ENCODE peak calls at places on chromosomes 11 and 22, in six cellular contexts. M is HTR-8/SVneo; A is GM06990; E is stimulated activated CD4-positive, alpha-beta T cell treated with anti-CD3 and anti-CD28 coated beads, Interleukin-1b, Interleukin-23, amount 100 ng/mL, for 1 hour; V is pulmonary artery endothelial cell; Y is AG09309. L is an unnamed sample.

GRCh38 chr22:32605576-32605975 is 131.0 kb downstream of the FBXO7 start:
- DNase-seq in M (no peak), A (no peak), E (no peak), V (no peak), Y (no peak), L (no peak)

GRCh38 chr11:70040452-70040851 is 37.7 kb upstream of the ANO1 start:
- DNase-seq in M (no peak), A (no peak), E (no peak), V (no peak), Y (no peak), L (no peak)

GRCh38 chr11:9774591-9775392 is 110.9 kb downstream of the SWAP70 start:
- DNase-seq in M (no peak), A (no peak), E (no peak), V (no peak), Y (peak; percentile 91), L (no peak)

GRCh38 chr11:36195496-36196346 is 93.5 kb downstream of the COMMD9 start:
- DNase-seq in M (no peak), A (no peak), E (no peak), V (no peak), Y (no peak), L (peak; percentile 55)

GRCh38 chr22:18070556-18071306 is 7.1 kb upstream of the PEX26 start:
- DNase-seq in M (no peak), A (no peak), E (no peak), V (no peak), Y (no peak), L (no peak)

GRCh38 chr11:102546427-102546826 is 15.9 kb upstream of the MMP7 start:
- DNase-seq in M (no peak), A (peak; percentile 55), E (no peak), V (no peak), Y (no peak), L (no peak)

GRCh38 chr11:7874061-7874460 is 57.0 kb downstream of the OR10A6 start:
- DNase-seq in M (no peak), A (no peak), E (no peak), V (no peak), Y (no peak), L (no peak)

GRCh38 chr11:61345170-61345610 is 12.2 kb downstream of the TKFC start:
- DNase-seq in M (no peak), A (no peak), E (no peak), V (no peak), Y (no peak), L (no peak)

GRCh38 chr11:77147668-77148321 is 19.7 kb downstream of the MYO7A start:
- DNase-seq in M (no peak), A (no peak), E (no peak), V (no peak), Y (no peak), L (peak; percentile 83)

GRCh38 chr11:128662960-128663359 is 30.9 kb upstream of the FLI1 start:
- DNase-seq in M (no peak), A (no peak), E (no peak), V (no peak), Y (no peak), L (no peak)